ENCODE peak calls at places on chromosomes 11 and 22, in ten cellular contexts. One of them, this sample, is unnamed.
A peak's percentile ranks its signal among the peaks of the same experiment; 100 is the strongest.

GRCh38 chr11:112555491-112556364 is 295.1 kb upstream of the PLET1 start:
- DNase-seq in tibial nerve: no peak
- DNase-seq in ovary: peak; percentile 53
- DNase-seq in CD4-positive, alpha-beta memory T cell: peak; percentile 63
- DNase-seq in CD8-positive, alpha-beta T cell: peak; percentile 39
- DNase-seq in IMR-90: peak; percentile 35
- DNase-seq in K562: peak; percentile 65
- DNase-seq in CD4-positive, alpha-beta T cell: peak; percentile 53
- DNase-seq in HepG2: peak; percentile 21
- DNase-seq in spleen: peak; percentile 82
- DNase-seq in this sample: peak; percentile 59

GRCh38 chr11:87097582-87097981 is 59.8 kb downstream of the TMEM135 start:
- DNase-seq in tibial nerve: no peak
- DNase-seq in ovary: no peak
- DNase-seq in CD4-positive, alpha-beta memory T cell: peak; percentile 31
- DNase-seq in CD8-positive, alpha-beta T cell: peak; percentile 50
- DNase-seq in IMR-90: peak; percentile 27
- DNase-seq in K562: peak; percentile 67
- DNase-seq in CD4-positive, alpha-beta T cell: peak; percentile 9
- DNase-seq in HepG2: peak; percentile 87
- DNase-seq in spleen: no peak
- DNase-seq in this sample: peak; percentile 17

GRCh38 chr22:44587004-44587793 is 89.2 kb upstream of the RTL6 start:
- DNase-seq in tibial nerve: no peak
- DNase-seq in ovary: no peak
- DNase-seq in CD4-positive, alpha-beta memory T cell: peak; percentile 6
- DNase-seq in CD8-positive, alpha-beta T cell: no peak
- DNase-seq in IMR-90: peak; percentile 11
- DNase-seq in K562: no peak
- DNase-seq in CD4-positive, alpha-beta T cell: no peak
- DNase-seq in HepG2: no peak
- DNase-seq in spleen: peak; percentile 51
- DNase-seq in this sample: no peak

GRCh38 chr11:65640483-65641207 is 2.7 kb downstream of the SIPA1 start:
- DNase-seq in tibial nerve: no peak
- DNase-seq in ovary: no peak
- DNase-seq in CD4-positive, alpha-beta memory T cell: peak; percentile 42
- DNase-seq in CD8-positive, alpha-beta T cell: peak; percentile 52
- DNase-seq in IMR-90: no peak
- DNase-seq in K562: no peak
- DNase-seq in CD4-positive, alpha-beta T cell: no peak
- DNase-seq in HepG2: no peak
- DNase-seq in spleen: peak; percentile 97
- DNase-seq in this sample: peak; percentile 57

GRCh38 chr11:8839306-8839956 is 71.6 kb upstream of the AKIP1 start:
- DNase-seq in tibial nerve: no peak
- DNase-seq in ovary: no peak
- DNase-seq in CD4-positive, alpha-beta memory T cell: no peak
- DNase-seq in CD8-positive, alpha-beta T cell: no peak
- DNase-seq in IMR-90: no peak
- DNase-seq in K562: no peak
- DNase-seq in CD4-positive, alpha-beta T cell: no peak
- DNase-seq in HepG2: no peak
- DNase-seq in spleen: peak; percentile 46
- DNase-seq in this sample: no peak

GRCh38 chr11:70914496-70914895 is 337.9 kb downstream of the SHANK2 start:
- DNase-seq in tibial nerve: no peak
- DNase-seq in ovary: no peak
- DNase-seq in CD4-positive, alpha-beta memory T cell: no peak
- DNase-seq in CD8-positive, alpha-beta T cell: no peak
- DNase-seq in IMR-90: no peak
- DNase-seq in K562: no peak
- DNase-seq in CD4-positive, alpha-beta T cell: no peak
- DNase-seq in HepG2: no peak
- DNase-seq in spleen: no peak
- DNase-seq in this sample: no peak

GRCh38 chr11:65314501-65315203 is at the start of gene CDC42EP2:
- DNase-seq in tibial nerve: peak; percentile 81
- DNase-seq in ovary: peak; percentile 94
- DNase-seq in CD4-positive, alpha-beta memory T cell: peak; percentile 57
- DNase-seq in CD8-positive, alpha-beta T cell: peak; percentile 58
- DNase-seq in IMR-90: peak; percentile 80
- DNase-seq in K562: peak; percentile 99
- DNase-seq in CD4-positive, alpha-beta T cell: peak; percentile 51
- DNase-seq in HepG2: peak; percentile 74
- DNase-seq in spleen: peak; percentile 94
- DNase-seq in this sample: peak; percentile 73

GRCh38 chr11:119352857-119353260 is 6.4 kb upstream of the MFRP start:
- DNase-seq in tibial nerve: no peak
- DNase-seq in ovary: no peak
- DNase-seq in CD4-positive, alpha-beta memory T cell: no peak
- DNase-seq in CD8-positive, alpha-beta T cell: no peak
- DNase-seq in IMR-90: no peak
- DNase-seq in K562: peak; percentile 63
- DNase-seq in CD4-positive, alpha-beta T cell: no peak
- DNase-seq in HepG2: peak; percentile 92
- DNase-seq in spleen: peak; percentile 12
- DNase-seq in this sample: no peak

GRCh38 chr22:49155809-49156580 is 671.7 kb downstream of the BRD1 start:
- DNase-seq in tibial nerve: peak; percentile 1
- DNase-seq in ovary: no peak
- DNase-seq in CD4-positive, alpha-beta memory T cell: no peak
- DNase-seq in CD8-positive, alpha-beta T cell: no peak
- DNase-seq in IMR-90: no peak
- DNase-seq in K562: no peak
- DNase-seq in CD4-positive, alpha-beta T cell: no peak
- DNase-seq in HepG2: no peak
- DNase-seq in spleen: no peak
- DNase-seq in this sample: no peak

GRCh38 chr11:124329787-124330478 is 9.9 kb upstream of the OR8D2 start:
- DNase-seq in tibial nerve: no peak
- DNase-seq in ovary: no peak
- DNase-seq in CD4-positive, alpha-beta memory T cell: no peak
- DNase-seq in CD8-positive, alpha-beta T cell: no peak
- DNase-seq in IMR-90: peak; percentile 2
- DNase-seq in K562: no peak
- DNase-seq in CD4-positive, alpha-beta T cell: no peak
- DNase-seq in HepG2: no peak
- DNase-seq in spleen: no peak
- DNase-seq in this sample: no peak

GRCh38 chr22:46070722-46071450 is 79.4 kb upstream of the PPARA start:
- DNase-seq in tibial nerve: peak; percentile 56
- DNase-seq in ovary: peak; percentile 88
- DNase-seq in CD4-positive, alpha-beta memory T cell: peak; percentile 44
- DNase-seq in CD8-positive, alpha-beta T cell: no peak
- DNase-seq in IMR-90: peak; percentile 54
- DNase-seq in K562: no peak
- DNase-seq in CD4-positive, alpha-beta T cell: peak; percentile 22
- DNase-seq in HepG2: no peak
- DNase-seq in spleen: peak; percentile 88
- DNase-seq in this sample: no peak

GRCh38 chr11:1572200-1573076 is at the start of gene DUSP8:
- DNase-seq in tibial nerve: peak; percentile 84
- DNase-seq in ovary: peak; percentile 83
- DNase-seq in CD4-positive, alpha-beta memory T cell: peak; percentile 96
- DNase-seq in CD8-positive, alpha-beta T cell: peak; percentile 95
- DNase-seq in IMR-90: peak; percentile 84
- DNase-seq in K562: peak; percentile 98
- DNase-seq in CD4-positive, alpha-beta T cell: peak; percentile 92
- DNase-seq in HepG2: peak; percentile 46
- DNase-seq in spleen: peak; percentile 91
- DNase-seq in this sample: peak; percentile 97
- H3K27me3 ChIP-seq in tibial nerve: no peaks in the 10 kb centered on the region
- H3K27me3 ChIP-seq in ovary: no peaks in the 10 kb centered on the region
- H3K27me3 ChIP-seq in CD4-positive, alpha-beta memory T cell: no peaks in the 10 kb centered on the region
- H3K27me3 ChIP-seq in CD8-positive, alpha-beta T cell: no peaks in the 10 kb centered on the region
- H3K27me3 ChIP-seq in IMR-90: peaks cover 24% of the 10 kb centered on the region
- H3K27me3 ChIP-seq in K562: peaks cover 18% of the 10 kb centered on the region
- H3K27me3 ChIP-seq in CD4-positive, alpha-beta T cell: no peaks in the 10 kb centered on the region
- H3K27me3 ChIP-seq in HepG2: peaks cover 17% of the 10 kb centered on the region
- H3K27me3 ChIP-seq in spleen: no peaks in the 10 kb centered on the region
- H3K27me3 ChIP-seq in this sample: peaks cover 4% of the 10 kb centered on the region

GRCh38 chr11:38254849-38255248 is 1656.8 kb upstream of the RAG2 start:
- DNase-seq in tibial nerve: no peak
- DNase-seq in ovary: no peak
- DNase-seq in CD4-positive, alpha-beta memory T cell: no peak
- DNase-seq in CD8-positive, alpha-beta T cell: no peak
- DNase-seq in IMR-90: no peak
- DNase-seq in K562: no peak
- DNase-seq in CD4-positive, alpha-beta T cell: no peak
- DNase-seq in HepG2: no peak
- DNase-seq in spleen: no peak
- DNase-seq in this sample: no peak

GRCh38 chr11:38252620-38253019 is 1654.6 kb upstream of the RAG2 start:
- DNase-seq in tibial nerve: no peak
- DNase-seq in ovary: no peak
- DNase-seq in CD4-positive, alpha-beta memory T cell: no peak
- DNase-seq in CD8-positive, alpha-beta T cell: no peak
- DNase-seq in IMR-90: no peak
- DNase-seq in K562: no peak
- DNase-seq in CD4-positive, alpha-beta T cell: no peak
- DNase-seq in HepG2: no peak
- DNase-seq in spleen: no peak
- DNase-seq in this sample: no peak

GRCh38 chr11:38256436-38256835 is 1658.4 kb upstream of the RAG2 start:
- DNase-seq in tibial nerve: no peak
- DNase-seq in ovary: no peak
- DNase-seq in CD4-positive, alpha-beta memory T cell: no peak
- DNase-seq in CD8-positive, alpha-beta T cell: no peak
- DNase-seq in IMR-90: no peak
- DNase-seq in K562: no peak
- DNase-seq in CD4-positive, alpha-beta T cell: no peak
- DNase-seq in HepG2: no peak
- DNase-seq in spleen: no peak
- DNase-seq in this sample: no peak
- H3K27me3 ChIP-seq in tibial nerve: no peaks in the 10 kb centered on the region
- H3K27me3 ChIP-seq in ovary: no peaks in the 10 kb centered on the region
- H3K27me3 ChIP-seq in CD4-positive, alpha-beta memory T cell: no peaks in the 10 kb centered on the region
- H3K27me3 ChIP-seq in CD8-positive, alpha-beta T cell: no peaks in the 10 kb centered on the region
- H3K27me3 ChIP-seq in IMR-90: no peaks in the 10 kb centered on the region
- H3K27me3 ChIP-seq in K562: no peaks in the 10 kb centered on the region
- H3K27me3 ChIP-seq in CD4-positive, alpha-beta T cell: no peaks in the 10 kb centered on the region
- H3K27me3 ChIP-seq in HepG2: no peaks in the 10 kb centered on the region
- H3K27me3 ChIP-seq in spleen: no peaks in the 10 kb centered on the region
- H3K27me3 ChIP-seq in this sample: no peaks in the 10 kb centered on the region

GRCh38 chr11:32438346-32438882 is 3.1 kb upstream of the WT1 start:
- DNase-seq in tibial nerve: no peak
- DNase-seq in ovary: no peak
- DNase-seq in CD4-positive, alpha-beta memory T cell: no peak
- DNase-seq in CD8-positive, alpha-beta T cell: no peak
- DNase-seq in IMR-90: no peak
- DNase-seq in K562: no peak
- DNase-seq in CD4-positive, alpha-beta T cell: no peak
- DNase-seq in HepG2: no peak
- DNase-seq in spleen: no peak
- DNase-seq in this sample: no peak

GRCh38 chr11:32440920-32441319 is 5.6 kb upstream of the WT1 start:
- DNase-seq in tibial nerve: no peak
- DNase-seq in ovary: no peak
- DNase-seq in CD4-positive, alpha-beta memory T cell: no peak
- DNase-seq in CD8-positive, alpha-beta T cell: no peak
- DNase-seq in IMR-90: no peak
- DNase-seq in K562: no peak
- DNase-seq in CD4-positive, alpha-beta T cell: no peak
- DNase-seq in HepG2: no peak
- DNase-seq in spleen: no peak
- DNase-seq in this sample: no peak

GRCh38 chr11:32438883-32439487 is 3.6 kb upstream of the WT1 start:
- DNase-seq in tibial nerve: no peak
- DNase-seq in ovary: peak; percentile 72
- DNase-seq in CD4-positive, alpha-beta memory T cell: no peak
- DNase-seq in CD8-positive, alpha-beta T cell: no peak
- DNase-seq in IMR-90: no peak
- DNase-seq in K562: no peak
- DNase-seq in CD4-positive, alpha-beta T cell: no peak
- DNase-seq in HepG2: no peak
- DNase-seq in spleen: peak; percentile 71
- DNase-seq in this sample: no peak

GRCh38 chr11:32439488-32440210 is 4.3 kb upstream of the WT1 start:
- DNase-seq in tibial nerve: no peak
- DNase-seq in ovary: peak; percentile 55
- DNase-seq in CD4-positive, alpha-beta memory T cell: no peak
- DNase-seq in CD8-positive, alpha-beta T cell: no peak
- DNase-seq in IMR-90: no peak
- DNase-seq in K562: no peak
- DNase-seq in CD4-positive, alpha-beta T cell: no peak
- DNase-seq in HepG2: no peak
- DNase-seq in spleen: no peak
- DNase-seq in this sample: no peak

DNA sequence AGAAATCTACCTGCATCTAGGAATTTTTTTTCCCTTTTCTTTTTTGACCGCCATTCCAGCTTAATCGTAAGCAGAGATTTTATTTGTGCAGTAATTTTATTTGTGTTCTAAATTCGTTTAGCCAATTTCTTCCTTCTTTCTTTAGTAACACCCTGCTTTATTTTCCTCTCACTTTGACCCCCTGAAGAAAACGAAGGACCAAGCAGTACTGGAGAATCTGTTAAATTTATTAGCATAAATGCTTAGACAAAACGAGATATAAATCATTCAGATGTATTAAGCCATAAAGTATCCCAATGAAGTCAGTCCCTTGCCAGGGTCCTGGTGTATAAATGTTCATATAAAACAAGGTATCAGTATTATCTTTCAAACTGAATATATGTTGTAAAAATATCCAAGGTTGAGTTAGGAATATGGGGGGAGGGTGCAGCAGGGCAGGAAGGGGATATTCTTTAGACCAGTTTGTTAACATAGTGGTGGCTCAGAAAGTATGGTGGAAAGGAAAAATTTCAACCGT is 5.1 kb upstream of the WT1 start:
- DNase-seq in tibial nerve: no peak
- DNase-seq in ovary: no peak
- DNase-seq in CD4-positive, alpha-beta memory T cell: no peak
- DNase-seq in CD8-positive, alpha-beta T cell: no peak
- DNase-seq in IMR-90: no peak
- DNase-seq in K562: no peak
- DNase-seq in CD4-positive, alpha-beta T cell: no peak
- DNase-seq in HepG2: no peak
- DNase-seq in spleen: no peak
- DNase-seq in this sample: no peak
- H3K27me3 ChIP-seq in tibial nerve: peaks cover 3% of the 10 kb centered on the region
- H3K27me3 ChIP-seq in ovary: no peaks in the 10 kb centered on the region
- H3K27me3 ChIP-seq in CD4-positive, alpha-beta memory T cell: peaks cover 53% of the 10 kb centered on the region
- H3K27me3 ChIP-seq in CD8-positive, alpha-beta T cell: peaks cover 13% of the 10 kb centered on the region
- H3K27me3 ChIP-seq in IMR-90: peaks cover 55% of the 10 kb centered on the region
- H3K27me3 ChIP-seq in K562: no peaks in the 10 kb centered on the region
- H3K27me3 ChIP-seq in CD4-positive, alpha-beta T cell: peaks cover 77% of the 10 kb centered on the region
- H3K27me3 ChIP-seq in HepG2: peaks cover 60% of the 10 kb centered on the region
- H3K27me3 ChIP-seq in spleen: no peaks in the 10 kb centered on the region
- H3K27me3 ChIP-seq in this sample: peaks cover 17% of the 10 kb centered on the region

DNA sequence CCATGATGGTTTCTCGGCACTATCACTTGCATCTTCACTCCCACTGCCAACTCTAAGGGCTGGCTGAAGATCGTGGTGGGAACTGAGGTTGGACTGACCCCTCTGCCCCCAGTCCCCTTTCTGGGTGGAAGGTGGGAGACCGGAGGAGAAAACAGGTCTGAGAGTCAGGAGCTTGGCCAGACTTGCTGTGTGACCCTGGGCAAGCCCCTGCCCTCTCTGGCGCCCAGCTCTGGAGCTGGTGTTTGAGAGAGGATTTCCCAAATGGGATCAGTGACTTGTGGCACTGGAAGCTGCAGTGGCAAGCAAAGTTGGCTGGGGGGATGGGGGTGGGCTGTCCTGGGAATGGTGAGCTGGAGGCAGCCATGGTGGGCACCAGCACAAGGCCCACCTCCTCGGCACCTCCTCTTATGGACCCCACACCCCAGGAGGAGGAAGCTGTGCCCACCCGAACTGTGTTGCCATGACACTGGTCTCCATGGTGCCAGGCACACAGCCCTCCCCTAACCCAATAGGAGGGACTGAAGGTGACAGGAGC is 6.5 kb upstream of the PDE2A start:
- DNase-seq in tibial nerve: no peak
- DNase-seq in ovary: no peak
- DNase-seq in CD4-positive, alpha-beta memory T cell: no peak
- DNase-seq in CD8-positive, alpha-beta T cell: peak; percentile 6
- DNase-seq in IMR-90: no peak
- DNase-seq in K562: no peak
- DNase-seq in CD4-positive, alpha-beta T cell: no peak
- DNase-seq in HepG2: no peak
- DNase-seq in spleen: no peak
- DNase-seq in this sample: no peak
- H3K27me3 ChIP-seq in tibial nerve: peaks cover 2% of the 10 kb centered on the region
- H3K27me3 ChIP-seq in ovary: no peaks in the 10 kb centered on the region
- H3K27me3 ChIP-seq in CD4-positive, alpha-beta memory T cell: peaks cover 14% of the 10 kb centered on the region
- H3K27me3 ChIP-seq in CD8-positive, alpha-beta T cell: no peaks in the 10 kb centered on the region
- H3K27me3 ChIP-seq in IMR-90: peaks cover 33% of the 10 kb centered on the region
- H3K27me3 ChIP-seq in K562: peaks cover 39% of the 10 kb centered on the region
- H3K27me3 ChIP-seq in CD4-positive, alpha-beta T cell: peaks cover 12% of the 10 kb centered on the region
- H3K27me3 ChIP-seq in HepG2: peaks cover 19% of the 10 kb centered on the region
- H3K27me3 ChIP-seq in spleen: no peaks in the 10 kb centered on the region
- H3K27me3 ChIP-seq in this sample: no peaks in the 10 kb centered on the region